ENCODE peak calls at places on chromosome 20, in ten cellular contexts. One of them, this sample, is unnamed.

GRCh38 chr20:50380697-50381040 is 129.5 kb upstream of the PTPN1 start:
- DNase-seq in GM12864: no peak
- DNase-seq in SJSA1: peak
- DNase-seq in amniotic stem cell: peak
- DNase-seq in OCI-LY7: peak
- DNase-seq in GM12865: no peak
- DNase-seq in neural crest cell: no peak
- DNase-seq in right lobe of liver: peak
- DNase-seq in activated CD4-positive, alpha-beta T cell treated with anti-CD3 and anti-CD28 coated beads, Interleukin-2, amount 50 U/mL, for 1 hour: no peak
- DNase-seq in IMR-90: peak
- DNase-seq in this sample: no peak

GRCh38 chr20:3325864-3326263 is 81.6 kb downstream of the DNAAF9 start:
- DNase-seq in right lobe of liver: no peak
- DNase-seq in GM12864: no peak
- DNase-seq in IMR-90: no peak
- DNase-seq in neural crest cell: no peak
- DNase-seq in SJSA1: no peak
- DNase-seq in activated CD4-positive, alpha-beta T cell treated with anti-CD3 and anti-CD28 coated beads, Interleukin-2, amount 50 U/mL, for 1 hour: no peak
- DNase-seq in amniotic stem cell: no peak
- DNase-seq in OCI-LY7: no peak
- DNase-seq in GM12865: no peak
- DNase-seq in this sample: no peak

GRCh38 chr20:60206259-60206658 is 248.0 kb downstream of the CDH26 start:
- DNase-seq in GM12865: no peak
- DNase-seq in neural crest cell: peak
- DNase-seq in IMR-90: peak
- DNase-seq in right lobe of liver: no peak
- DNase-seq in activated CD4-positive, alpha-beta T cell treated with anti-CD3 and anti-CD28 coated beads, Interleukin-2, amount 50 U/mL, for 1 hour: no peak
- DNase-seq in SJSA1: no peak
- DNase-seq in OCI-LY7: peak
- DNase-seq in amniotic stem cell: peak
- DNase-seq in GM12864: no peak
- DNase-seq in this sample: no peak

GRCh38 chr20:11366660-11367059 is 551.0 kb upstream of the BTBD3 start:
- DNase-seq in GM12865: no peak
- DNase-seq in SJSA1: no peak
- DNase-seq in neural crest cell: no peak
- DNase-seq in OCI-LY7: no peak
- DNase-seq in IMR-90: peak
- DNase-seq in activated CD4-positive, alpha-beta T cell treated with anti-CD3 and anti-CD28 coated beads, Interleukin-2, amount 50 U/mL, for 1 hour: no peak
- DNase-seq in amniotic stem cell: no peak
- DNase-seq in right lobe of liver: no peak
- DNase-seq in GM12864: no peak
- DNase-seq in this sample: no peak

GRCh38 chr20:62880935-62881661 is 19.5 kb upstream of the TCFL5 start:
- DNase-seq in IMR-90: no peak
- DNase-seq in neural crest cell: no peak
- DNase-seq in GM12865: no peak
- DNase-seq in amniotic stem cell: no peak
- DNase-seq in GM12864: no peak
- DNase-seq in right lobe of liver: no peak
- DNase-seq in activated CD4-positive, alpha-beta T cell treated with anti-CD3 and anti-CD28 coated beads, Interleukin-2, amount 50 U/mL, for 1 hour: no peak
- DNase-seq in OCI-LY7: no peak
- DNase-seq in SJSA1: no peak
- DNase-seq in this sample: no peak

GRCh38 chr20:40843251-40843650 is 154.2 kb upstream of the MAFB start:
- DNase-seq in GM12864: no peak
- DNase-seq in SJSA1: no peak
- DNase-seq in amniotic stem cell: no peak
- DNase-seq in activated CD4-positive, alpha-beta T cell treated with anti-CD3 and anti-CD28 coated beads, Interleukin-2, amount 50 U/mL, for 1 hour: no peak
- DNase-seq in IMR-90: no peak
- DNase-seq in GM12865: no peak
- DNase-seq in OCI-LY7: no peak
- DNase-seq in neural crest cell: no peak
- DNase-seq in right lobe of liver: no peak
- DNase-seq in this sample: no peak

GRCh38 chr20:62143118-62143975 is at the start of the genes PSMA7 and SS18L1:
- DNase-seq in neural crest cell: peak
- DNase-seq in GM12865: peak
- DNase-seq in activated CD4-positive, alpha-beta T cell treated with anti-CD3 and anti-CD28 coated beads, Interleukin-2, amount 50 U/mL, for 1 hour: peak
- DNase-seq in OCI-LY7: peak
- DNase-seq in amniotic stem cell: peak
- DNase-seq in right lobe of liver: peak
- DNase-seq in SJSA1: peak
- DNase-seq in GM12864: no peak
- DNase-seq in IMR-90: peak
- DNase-seq in this sample: peak

GRCh38 chr20:38452880-38453624 is 17.9 kb upstream of the SNHG17 start:
- DNase-seq in amniotic stem cell: no peak
- DNase-seq in IMR-90: peak
- DNase-seq in GM12864: no peak
- DNase-seq in OCI-LY7: no peak
- DNase-seq in GM12865: no peak
- DNase-seq in activated CD4-positive, alpha-beta T cell treated with anti-CD3 and anti-CD28 coated beads, Interleukin-2, amount 50 U/mL, for 1 hour: no peak
- DNase-seq in neural crest cell: no peak
- DNase-seq in right lobe of liver: peak
- DNase-seq in SJSA1: peak
- DNase-seq in this sample: no peak

GRCh38 chr20:14553774-14554524 is 216.5 kb upstream of the FLRT3 start:
- DNase-seq in activated CD4-positive, alpha-beta T cell treated with anti-CD3 and anti-CD28 coated beads, Interleukin-2, amount 50 U/mL, for 1 hour: no peak
- DNase-seq in SJSA1: no peak
- DNase-seq in right lobe of liver: no peak
- DNase-seq in GM12864: no peak
- DNase-seq in GM12865: no peak
- DNase-seq in amniotic stem cell: no peak
- DNase-seq in IMR-90: peak
- DNase-seq in OCI-LY7: no peak
- DNase-seq in neural crest cell: no peak
- DNase-seq in this sample: no peak

GRCh38 chr20:36528875-36529425 is 12.4 kb upstream of the MYL9 start:
- DNase-seq in GM12864: no peak
- DNase-seq in GM12865: no peak
- DNase-seq in amniotic stem cell: no peak
- DNase-seq in IMR-90: no peak
- DNase-seq in activated CD4-positive, alpha-beta T cell treated with anti-CD3 and anti-CD28 coated beads, Interleukin-2, amount 50 U/mL, for 1 hour: no peak
- DNase-seq in OCI-LY7: no peak
- DNase-seq in neural crest cell: no peak
- DNase-seq in right lobe of liver: no peak
- DNase-seq in SJSA1: no peak
- DNase-seq in this sample: no peak

GRCh38 chr20:41664584-41664983 is 46.4 kb upstream of the CHD6 start:
- DNase-seq in GM12865: peak
- DNase-seq in SJSA1: no peak
- DNase-seq in amniotic stem cell: no peak
- DNase-seq in activated CD4-positive, alpha-beta T cell treated with anti-CD3 and anti-CD28 coated beads, Interleukin-2, amount 50 U/mL, for 1 hour: no peak
- DNase-seq in right lobe of liver: no peak
- DNase-seq in OCI-LY7: peak
- DNase-seq in IMR-90: peak
- DNase-seq in neural crest cell: no peak
- DNase-seq in GM12864: peak
- DNase-seq in this sample: no peak

GRCh38 chr20:32596681-32597252 is 11.6 kb upstream of the NOL4L start:
- DNase-seq in OCI-LY7: no peak
- DNase-seq in IMR-90: no peak
- DNase-seq in right lobe of liver: no peak
- DNase-seq in SJSA1: no peak
- DNase-seq in GM12865: no peak
- DNase-seq in activated CD4-positive, alpha-beta T cell treated with anti-CD3 and anti-CD28 coated beads, Interleukin-2, amount 50 U/mL, for 1 hour: no peak
- DNase-seq in amniotic stem cell: no peak
- DNase-seq in GM12864: no peak
- DNase-seq in neural crest cell: no peak
- DNase-seq in this sample: no peak

GRCh38 chr20:50027611-50028105 is 44.9 kb downstream of the SNAI1 start:
- DNase-seq in OCI-LY7: no peak
- DNase-seq in amniotic stem cell: peak
- DNase-seq in neural crest cell: no peak
- DNase-seq in SJSA1: peak
- DNase-seq in GM12864: no peak
- DNase-seq in GM12865: no peak
- DNase-seq in right lobe of liver: peak
- DNase-seq in activated CD4-positive, alpha-beta T cell treated with anti-CD3 and anti-CD28 coated beads, Interleukin-2, amount 50 U/mL, for 1 hour: no peak
- DNase-seq in IMR-90: peak
- DNase-seq in this sample: no peak

GRCh38 chr20:60558491-60558890 is 600.3 kb downstream of the CDH26 start:
- DNase-seq in activated CD4-positive, alpha-beta T cell treated with anti-CD3 and anti-CD28 coated beads, Interleukin-2, amount 50 U/mL, for 1 hour: no peak
- DNase-seq in neural crest cell: no peak
- DNase-seq in SJSA1: no peak
- DNase-seq in GM12865: no peak
- DNase-seq in GM12864: no peak
- DNase-seq in IMR-90: no peak
- DNase-seq in amniotic stem cell: no peak
- DNase-seq in right lobe of liver: no peak
- DNase-seq in OCI-LY7: no peak
- DNase-seq in this sample: no peak

GRCh38 chr20:49594143-49594928 is 26.4 kb upstream of the PTGIS start:
- DNase-seq in SJSA1: no peak
- DNase-seq in amniotic stem cell: peak
- DNase-seq in neural crest cell: no peak
- DNase-seq in activated CD4-positive, alpha-beta T cell treated with anti-CD3 and anti-CD28 coated beads, Interleukin-2, amount 50 U/mL, for 1 hour: peak
- DNase-seq in right lobe of liver: no peak
- DNase-seq in GM12864: peak
- DNase-seq in IMR-90: peak
- DNase-seq in OCI-LY7: no peak
- DNase-seq in GM12865: peak
- DNase-seq in this sample: peak

This sample was measured in NCI-H2107.